ENCODE peak calls at places on chromosome 1, in nine cellular contexts. D is CD4-positive, alpha-beta T cell; M is AG10803; L is fibroblast of lung; R is sigmoid colon; P is nephron progenitor cell; H is suprapubic skin; B is ascending aorta; X is neural crest cell. S is an unnamed sample.

GRCh38 chr1:23867542-23867952 is 543 bp downstream of the FUCA1 start:
- DNase-seq in D (no peak), M (no peak), L (no peak), R (no peak), P (peak; percentile 49), H (no peak), B (no peak), X (no peak), S (no peak)

GRCh38 chr1:205360166-205360565 is 3.4 kb upstream of the KLHDC8A start:
- DNase-seq in D (no peak), M (no peak), L (no peak), R (no peak), P (no peak), H (no peak), B (no peak), X (no peak), S (no peak)

GRCh38 chr1:240100351-240100750 is 8.7 kb downstream of the FMN2 start:
- DNase-seq in D (no peak), M (peak; percentile 75), L (peak; percentile 80), R (no peak), P (no peak), H (no peak), B (no peak), X (no peak), S (no peak)

GRCh38 chr1:16440480-16441311 is at the start of gene NECAP2:
- DNase-seq in D (peak; percentile 92), M (peak; percentile 91), L (peak; percentile 89), R (peak; percentile 95), P (peak; percentile 99), H (peak; percentile 95), B (peak; percentile 39), X (peak; percentile 100), S (peak; percentile 92)

GRCh38 chr1:228352677-228353481 is 53.8 kb downstream of the TRIM11 start:
- DNase-seq in D (no peak), M (no peak), L (no peak), R (peak; percentile 45), P (no peak), H (no peak), B (no peak), X (no peak), S (no peak)

GRCh38 chr1:17109897-17110554 is 9.2 kb downstream of the PADI2 start:
- DNase-seq in D (no peak), M (no peak), L (no peak), R (no peak), P (no peak), H (no peak), B (no peak), X (peak; percentile 29), S (no peak)

GRCh38 chr1:53293123-53293522 is 34.7 kb downstream of the LRP8 start:
- DNase-seq in D (no peak), M (peak; percentile 33), L (no peak), R (no peak), P (no peak), H (no peak), B (peak; percentile 14), X (no peak), S (no peak)

GRCh38 chr1:29590583-29591555 is 354.5 kb downstream of the PTPRU start:
- DNase-seq in D (no peak), M (no peak), L (peak; percentile 71), R (no peak), P (no peak), H (no peak), B (no peak), X (no peak), S (no peak)

GRCh38 chr1:125065092-125065820 is 3880.5 kb downstream of the SRGAP2C start:
- DNase-seq in D (no peak), M (no peak), L (no peak), R (peak; percentile 49), P (no peak), H (peak; percentile 48), B (no peak), X (no peak), S (peak; percentile 0)

GRCh38 chr1:18299441-18300338 is 181.0 kb upstream of the KLHDC7A start:
- DNase-seq in D (no peak), M (peak; percentile 1), L (no peak), R (no peak), P (peak; percentile 34), H (no peak), B (no peak), X (peak; percentile 13), S (peak; percentile 65)

GRCh38 chr1:18305182-18305795 is 175.4 kb upstream of the KLHDC7A start:
- DNase-seq in D (no peak), M (no peak), L (no peak), R (no peak), P (no peak), H (no peak), B (no peak), X (no peak), S (no peak)

GRCh38 chr1:18300376-18300775 is 180.4 kb upstream of the KLHDC7A start:
- DNase-seq in D (no peak), M (no peak), L (no peak), R (no peak), P (no peak), H (no peak), B (no peak), X (no peak), S (no peak)

GRCh38 chr1:18304151-18304869 is 176.4 kb upstream of the KLHDC7A start:
- DNase-seq in D (no peak), M (no peak), L (no peak), R (no peak), P (no peak), H (no peak), B (no peak), X (no peak), S (no peak)

GRCh38 chr1:18302788-18303413 is 177.8 kb upstream of the KLHDC7A start:
- DNase-seq in D (no peak), M (no peak), L (no peak), R (no peak), P (peak; percentile 56), H (no peak), B (no peak), X (peak; percentile 11), S (no peak)
- TF ChIP-seq CTCF in D (no peak), M (peak; percentile 30), L (no peak), R (no peak), P (peak; percentile 54), H (no peak), B (no peak), X (peak; percentile 57), S (peak; percentile 29)

DNA sequence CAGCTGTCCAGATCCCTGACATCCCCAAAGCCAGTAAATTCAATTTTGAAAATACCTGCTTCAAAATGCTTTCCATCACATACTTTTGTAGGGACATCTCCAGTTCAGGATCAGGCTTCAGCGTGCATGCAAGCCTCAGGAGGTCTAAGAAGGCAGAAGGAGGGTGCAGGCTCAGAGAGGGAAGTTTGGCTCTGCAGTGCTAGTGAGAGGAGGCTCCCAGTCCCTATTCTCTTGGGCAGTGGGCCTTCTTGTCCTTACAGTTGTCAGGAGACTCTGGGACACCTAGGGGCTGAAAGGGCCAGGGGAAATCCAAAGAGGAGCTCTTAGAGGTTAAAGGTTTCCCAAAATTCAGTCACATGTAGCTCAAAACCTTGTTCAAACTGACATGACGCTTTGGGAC is 20.1 kb downstream of the ADCY10 start:
- DNase-seq in D (no peak), M (no peak), L (no peak), R (no peak), P (no peak), H (no peak), B (no peak), X (no peak), S (no peak)
- TF ChIP-seq CTCF in D (no peak), M (no peak), L (no peak), R (no peak), P (no peak), H (no peak), B (no peak), X (no peak), S (no peak)

DNA sequence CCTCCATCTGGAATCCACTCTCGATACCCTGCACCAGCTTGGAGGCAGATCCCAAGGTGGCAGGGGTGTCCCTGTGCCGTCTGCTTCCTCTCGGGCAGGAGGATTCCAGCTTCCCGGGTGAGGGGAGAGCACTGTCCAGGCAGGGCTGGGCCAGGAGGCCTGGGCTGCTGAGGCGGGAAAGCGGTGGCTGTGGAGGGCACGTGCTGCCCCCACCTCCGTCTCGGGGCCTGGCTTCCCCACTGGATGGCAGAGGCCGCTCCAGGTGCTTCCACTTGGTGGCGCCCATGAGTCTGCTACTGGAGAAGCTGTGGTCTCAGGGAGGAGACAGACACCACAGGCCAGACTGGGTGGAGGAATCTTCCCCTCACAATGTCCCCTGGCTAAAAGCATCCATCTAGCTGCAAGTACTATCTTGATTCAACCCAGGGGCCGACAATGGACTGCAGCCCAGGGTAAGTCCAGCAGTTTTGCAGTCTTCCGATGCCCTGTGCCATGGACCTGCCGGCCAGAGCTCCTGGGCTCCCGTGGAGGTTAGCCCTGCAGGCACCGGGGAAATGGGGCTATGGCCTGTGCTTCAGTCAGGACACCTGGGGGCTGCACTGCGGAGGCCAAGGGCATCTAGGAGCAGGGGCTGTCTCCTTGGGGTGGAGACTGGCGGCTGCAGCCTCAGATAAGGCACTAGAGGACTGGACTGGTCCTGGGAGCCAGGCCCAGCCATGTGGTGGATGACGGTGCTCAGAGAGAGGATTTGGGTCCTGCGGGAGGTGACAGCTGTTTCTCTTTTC is 41.3 kb upstream of the EIF4G3 start:
- DNase-seq in D (no peak), M (no peak), L (no peak), R (no peak), P (peak; percentile 68), H (no peak), B (no peak), X (peak; percentile 62), S (peak; percentile 53)
- TF ChIP-seq CTCF in D (no peak), M (peak; percentile 43), L (peak; percentile 11), R (no peak), P (peak; percentile 42), H (peak; percentile 24), B (peak; percentile 44), X (peak; percentile 46), S (peak; percentile 35)

GRCh38 chr1:198553017-198553416 is 12.5 kb upstream of the ATP6V1G3 start:
- DNase-seq in D (no peak), M (no peak), L (no peak), R (no peak), P (no peak), H (no peak), B (no peak), X (no peak), S (no peak)
- TF ChIP-seq CTCF in D (no peak), M (no peak), L (no peak), R (no peak), P (no peak), H (no peak), B (no peak), X (no peak), S (no peak)

S was measured in GM10248.